ENCODE peak calls at places on chromosomes 5 and 9, in five cellular contexts. D, I, J, L and O are unnamed samples.

GRCh38 chr5:29197636-29198035 is 1995.8 kb upstream of the CDH6 start:
- DNase-seq in D (no peak), I (peak; percentile 52), J (no peak), L (no peak), O (no peak)

GRCh38 chr5:55456216-55456895 is 78.4 kb downstream of the PLPP1 start:
- DNase-seq in D (no peak), I (peak; percentile 68), J (no peak), L (no peak), O (no peak)

GRCh38 chr5:83450183-83450839 is 21.2 kb upstream of the VCAN start:
- DNase-seq in D (no peak), I (no peak), J (no peak), L (no peak), O (no peak)

GRCh38 chr5:53071298-53071697 is 38.3 kb downstream of the MOCS2 start:
- DNase-seq in D (no peak), I (no peak), J (no peak), L (no peak), O (no peak)

GRCh38 chr9:127088724-127089615 is 33.5 kb downstream of the ANGPTL2 start:
- DNase-seq in D (no peak), I (no peak), J (no peak), L (no peak), O (no peak)

GRCh38 chr5:56011835-56012234 is 17.1 kb upstream of the IL6ST start:
- DNase-seq in D (no peak), I (peak; percentile 79), J (no peak), L (peak; percentile 85), O (peak; percentile 85)

GRCh38 chr9:81666123-81666522 is 23.2 kb downstream of the TLE1 start:
- DNase-seq in D (no peak), I (no peak), J (no peak), L (no peak), O (no peak)

GRCh38 chr5:124274949-124275348 is 471.5 kb downstream of the ZNF608 start:
- DNase-seq in D (no peak), I (no peak), J (no peak), L (no peak), O (no peak)

GRCh38 chr5:171961117-171961516 is 45.3 kb downstream of the FBXW11 start:
- DNase-seq in D (no peak), I (no peak), J (no peak), L (no peak), O (no peak)

GRCh38 chr9:8115570-8115969 is 316.0 kb upstream of the DMAC1 start:
- DNase-seq in D (no peak), I (peak; percentile 3), J (no peak), L (no peak), O (no peak)

GRCh38 chr9:3585616-3586015 is 59.8 kb upstream of the RFX3 start:
- DNase-seq in D (no peak), I (no peak), J (no peak), L (no peak), O (no peak)

GRCh38 chr9:14529047-14529446 is 164.2 kb downstream of the ZDHHC21 start:
- DNase-seq in D (no peak), I (no peak), J (no peak), L (no peak), O (no peak)

GRCh38 chr5:180491496-180491895 is 2.7 kb upstream of the CNOT6 start:
- DNase-seq in D (no peak), I (no peak), J (no peak), L (no peak), O (no peak)

GRCh38 chr5:112533315-112533867 is 114.3 kb upstream of the EPB41L4A start:
- DNase-seq in D (peak; percentile 21), I (no peak), J (peak; percentile 34), L (no peak), O (no peak)

GRCh38 chr9:19148170-19148569 is 20.9 kb upstream of the PLIN2 start:
- DNase-seq in D (no peak), I (no peak), J (no peak), L (no peak), O (no peak)

GRCh38 chr5:92884464-92884863 is 696.6 kb downstream of the NR2F1-AS1 start:
- DNase-seq in D (no peak), I (no peak), J (no peak), L (no peak), O (no peak)

GRCh38 chr9:1042466-1042865 is 7.7 kb upstream of the DMRT2 start:
- DNase-seq in D (no peak), I (no peak), J (peak; percentile 48), L (no peak), O (no peak)

GRCh38 chr5:159112436-159112835 is 12.7 kb upstream of the EBF1 start:
- DNase-seq in D (no peak), I (no peak), J (no peak), L (no peak), O (no peak)

GRCh38 chr5:25544652-25545249 is 900.0 kb upstream of the CDH10 start:
- DNase-seq in D (peak; percentile 0), I (peak; percentile 36), J (no peak), L (no peak), O (no peak)

GRCh38 chr9:113514748-113515147 is 51.2 kb downstream of the RGS3 start:
- DNase-seq in D (no peak), I (no peak), J (no peak), L (no peak), O (no peak)

GRCh38 chr9:34566191-34566849 is 23.2 kb downstream of the CNTFR start:
- DNase-seq in D (no peak), I (no peak), J (no peak), L (no peak), O (no peak)

GRCh38 chr9:9612270-9612669 is 1000.5 kb downstream of the PTPRD start:
- DNase-seq in D (no peak), I (no peak), J (peak; percentile 19), L (no peak), O (no peak)

GRCh38 chr5:110968246-110969005 is 103.1 kb upstream of the TSLP start:
- DNase-seq in D (no peak), I (no peak), J (no peak), L (no peak), O (no peak)

GRCh38 chr5:113278976-113279375 is 155.8 kb downstream of the TSSK1B start:
- DNase-seq in D (no peak), I (peak; percentile 57), J (no peak), L (no peak), O (no peak)

GRCh38 chr9:75065513-75065912 is 22.4 kb downstream of the NMRK1 start:
- DNase-seq in D (no peak), I (no peak), J (no peak), L (no peak), O (no peak)

GRCh38 chr5:132646867-132647266 is 11.1 kb upstream of the IL13 start:
- DNase-seq in D (no peak), I (no peak), J (no peak), L (no peak), O (no peak)

GRCh38 chr5:3595102-3595961 is at the start of gene IRX1:
- DNase-seq in D (no peak), I (peak; percentile 56), J (no peak), L (no peak), O (no peak)

GRCh38 chr9:684055-684949 is 157.2 kb upstream of the DMRT1 start:
- DNase-seq in D (no peak), I (peak; percentile 89), J (no peak), L (no peak), O (no peak)

GRCh38 chr9:138117836-138118235 is 240.3 kb downstream of the CACNA1B start:
- DNase-seq in D (no peak), I (no peak), J (no peak), L (no peak), O (no peak)

GRCh38 chr5:141677415-141677814 is 4.6 kb downstream of the ARAP3 start:
- DNase-seq in D (no peak), I (no peak), J (no peak), L (no peak), O (no peak)

GRCh38 chr5:6592611-6593010 is 40.2 kb downstream of the NSUN2 start:
- DNase-seq in D (no peak), I (no peak), J (no peak), L (peak; percentile 12), O (no peak)

DNA sequence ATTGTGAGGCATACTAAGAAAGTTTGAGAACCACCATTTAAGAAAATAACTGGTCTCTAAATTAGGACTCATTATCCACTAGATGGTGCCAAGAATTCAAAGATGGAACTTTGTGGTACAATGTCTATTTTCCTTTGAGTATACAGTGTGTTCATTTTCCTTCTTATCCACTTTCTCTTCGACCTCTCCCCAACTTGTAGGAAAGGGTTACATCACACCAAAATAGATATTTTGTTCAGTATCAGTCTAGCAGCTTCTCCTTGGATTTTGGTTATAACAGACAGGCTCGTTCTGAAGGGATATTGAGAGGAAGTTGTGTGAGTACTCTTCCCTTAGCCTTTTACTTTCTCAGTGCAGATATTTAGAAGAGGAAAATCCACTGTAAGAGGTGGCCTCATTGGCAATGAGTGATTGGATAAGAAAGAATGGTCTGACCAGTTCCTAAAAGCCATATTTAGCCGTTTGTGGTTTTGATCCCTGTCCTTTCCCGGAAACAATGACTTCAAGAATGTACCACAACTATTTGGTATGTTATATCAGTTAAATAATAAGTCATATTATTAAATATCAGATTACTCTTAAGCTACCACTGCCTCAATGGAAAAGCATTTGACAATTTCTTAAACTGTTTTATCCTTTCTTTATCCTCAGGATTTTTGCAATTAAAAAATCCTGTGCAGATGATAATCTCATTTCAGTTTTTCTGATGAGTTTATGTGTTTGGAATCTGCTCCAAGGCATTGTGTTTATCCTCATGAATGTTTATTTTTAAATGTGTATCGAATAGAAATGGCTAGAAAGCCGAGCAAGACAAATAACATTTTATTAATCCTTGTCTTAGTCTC is 69.0 kb upstream of the GRAMD2B start:
- DNase-seq in D (peak; percentile 64), I (peak; percentile 97), J (no peak), L (peak; percentile 96), O (peak; percentile 94)
- H3K4me3 ChIP-seq in D (peak overlapping the region; percentile 44), I (peak overlapping the region; percentile 22), J (no peak overlapping the region), L (peak overlapping the region; percentile 17), O (no peak overlapping the region)

GRCh38 chr5:126492939-126493338 is 69.7 kb downstream of the GRAMD2B start:
- DNase-seq in D (no peak), I (no peak), J (no peak), L (no peak), O (no peak)
- TF ChIP-seq CTCF in D (peak; percentile 44), I (peak; percentile 34), J (no peak), L (no peak), O (peak; percentile 38)

GRCh38 chr5:74127377-74128338 is 501.7 kb downstream of the ARHGEF28 start:
- DNase-seq in D (no peak), I (peak; percentile 25), J (no peak), L (no peak), O (no peak)
- H3K4me3 ChIP-seq in D (no peak overlapping the region), I (no peak overlapping the region), J (no peak overlapping the region), L (no peak overlapping the region), O (no peak overlapping the region)

GRCh38 chr5:10030219-10030831 is 219.4 kb downstream of the ATPSCKMT start:
- DNase-seq in D (peak; percentile 23), I (peak; percentile 37), J (no peak), L (no peak), O (no peak)
- TF ChIP-seq CTCF in D (peak; percentile 13), I (peak; percentile 44), J (no peak), L (peak; percentile 62), O (peak; percentile 49)

GRCh38 chr5:139906661-139907060 is 111.1 kb downstream of the PSD2 start:
- DNase-seq in D (no peak), I (no peak), J (no peak), L (no peak), O (no peak)

GRCh38 chr5:139903450-139903804 is 107.8 kb downstream of the PSD2 start:
- DNase-seq in D (no peak), I (no peak), J (no peak), L (no peak), O (no peak)

GRCh38 chr5:139905401-139905800 is 109.8 kb downstream of the PSD2 start:
- DNase-seq in D (no peak), I (no peak), J (no peak), L (no peak), O (no peak)

GRCh38 chr5:139903805-139904565 is 108.4 kb downstream of the PSD2 start:
- DNase-seq in D (no peak), I (no peak), J (no peak), L (no peak), O (no peak)

GRCh38 chr5:139904566-139905400 is 109.2 kb downstream of the PSD2 start:
- DNase-seq in D (no peak), I (peak; percentile 4), J (no peak), L (no peak), O (no peak)
- H3K4me3 ChIP-seq in D (peak overlapping the region; percentile 40), I (no peak overlapping the region), J (peak overlapping the region; percentile 28), L (no peak overlapping the region), O (peak overlapping the region; percentile 0)